ENCODE peak calls at places on chromosomes 4 and X, in six cellular contexts. K is transverse colon, Q is PC-9, H is testis, F is SK-N-SH, S is OCI-LY7. M is an unnamed sample.

GRCh38 chr4:55545681-55546632 is 752 bp downstream of the CLOCK start:
- DNase-seq in K (peak), Q (peak), H (peak), F (peak), S (peak), M (peak)

GRCh38 chrX:101117701-101118100 is 19.7 kb downstream of the CENPI start:
- DNase-seq in K (no peak), Q (no peak), H (no peak), F (no peak), S (no peak), M (no peak)

GRCh38 chr4:139735381-139736256 is 70.0 kb downstream of the MGST2 start:
- DNase-seq in K (no peak), Q (no peak), H (peak), F (peak), S (no peak), M (no peak)

GRCh38 chr4:40418430-40419230 is 83.5 kb downstream of the CHRNA9 start:
- DNase-seq in K (no peak), Q (no peak), H (no peak), F (no peak), S (no peak), M (no peak)

GRCh38 chrX:372856-373640 is 13.7 kb downstream of the PPP2R3B start:
- DNase-seq in K (no peak), Q (no peak), H (no peak), F (no peak), S (peak), M (no peak)

GRCh38 chr4:122747883-122748282 is 15.4 kb downstream of the BBS12 start:
- DNase-seq in K (no peak), Q (no peak), H (no peak), F (no peak), S (no peak), M (no peak)

GRCh38 chr4:161186750-161187149 is 977.0 kb downstream of the FSTL5 start:
- DNase-seq in K (no peak), Q (no peak), H (no peak), F (peak), S (no peak), M (no peak)

GRCh38 chrX:65575024-65575423 is 40.4 kb upstream of the LAS1L start:
- DNase-seq in K (no peak), Q (no peak), H (no peak), F (no peak), S (no peak), M (no peak)

GRCh38 chrX:105282077-105282476 is 61.6 kb upstream of the TEX13A start:
- DNase-seq in K (no peak), Q (no peak), H (no peak), F (no peak), S (no peak), M (no peak)

GRCh38 chr4:78439328-78439727 is 112.2 kb upstream of the ANXA3 start:
- DNase-seq in K (no peak), Q (no peak), H (no peak), F (no peak), S (no peak), M (no peak)

GRCh38 chrX:16186380-16187007 is 19.2 kb downstream of the MAGEB17 start:
- DNase-seq in K (no peak), Q (no peak), H (no peak), F (no peak), S (no peak), M (no peak)

GRCh38 chr4:67603310-67604028 is 44.9 kb downstream of the STAP1 start:
- DNase-seq in K (no peak), Q (no peak), H (no peak), F (no peak), S (no peak), M (no peak)

GRCh38 chrX:42023122-42023521 is 99.8 kb upstream of the CASK start:
- DNase-seq in K (no peak), Q (no peak), H (no peak), F (no peak), S (no peak), M (no peak)

GRCh38 chr4:6869944-6870343 is 39.7 kb upstream of the TBC1D14 start:
- DNase-seq in K (no peak), Q (no peak), H (no peak), F (no peak), S (no peak), M (no peak)

GRCh38 chr4:147596976-147597375 is 20.2 kb upstream of the TMEM184C start:
- DNase-seq in K (no peak), Q (peak), H (no peak), F (no peak), S (no peak), M (no peak)

GRCh38 chrX:17859609-17860178 is 1.4 kb downstream of the RAI2 start:
- DNase-seq in K (peak), Q (no peak), H (no peak), F (peak), S (no peak), M (peak)

GRCh38 chr4:17447675-17448298 is 64.1 kb downstream of the QDPR start:
- DNase-seq in K (peak), Q (no peak), H (peak), F (peak), S (peak), M (peak)

GRCh38 chrX:52574416-52575275 is 57.8 kb upstream of the XAGE1B start:
- DNase-seq in K (peak), Q (no peak), H (peak), F (peak), S (peak), M (peak)

GRCh38 chr4:148415500-148415899 is 26.7 kb downstream of the NR3C2 start:
- DNase-seq in K (no peak), Q (no peak), H (no peak), F (peak), S (peak), M (no peak)

GRCh38 chrX:49300703-49301102 is 2.7 kb upstream of the GAGE10 start:
- DNase-seq in K (no peak), Q (no peak), H (no peak), F (no peak), S (no peak), M (no peak)

GRCh38 chr4:24519649-24520048 is 64.7 kb downstream of the DHX15 start:
- DNase-seq in K (no peak), Q (no peak), H (peak), F (no peak), S (no peak), M (no peak)

GRCh38 chr4:71231073-71231752 is 107.6 kb upstream of the SLC4A4 start:
- DNase-seq in K (peak), Q (no peak), H (peak), F (no peak), S (no peak), M (no peak)

DNA sequence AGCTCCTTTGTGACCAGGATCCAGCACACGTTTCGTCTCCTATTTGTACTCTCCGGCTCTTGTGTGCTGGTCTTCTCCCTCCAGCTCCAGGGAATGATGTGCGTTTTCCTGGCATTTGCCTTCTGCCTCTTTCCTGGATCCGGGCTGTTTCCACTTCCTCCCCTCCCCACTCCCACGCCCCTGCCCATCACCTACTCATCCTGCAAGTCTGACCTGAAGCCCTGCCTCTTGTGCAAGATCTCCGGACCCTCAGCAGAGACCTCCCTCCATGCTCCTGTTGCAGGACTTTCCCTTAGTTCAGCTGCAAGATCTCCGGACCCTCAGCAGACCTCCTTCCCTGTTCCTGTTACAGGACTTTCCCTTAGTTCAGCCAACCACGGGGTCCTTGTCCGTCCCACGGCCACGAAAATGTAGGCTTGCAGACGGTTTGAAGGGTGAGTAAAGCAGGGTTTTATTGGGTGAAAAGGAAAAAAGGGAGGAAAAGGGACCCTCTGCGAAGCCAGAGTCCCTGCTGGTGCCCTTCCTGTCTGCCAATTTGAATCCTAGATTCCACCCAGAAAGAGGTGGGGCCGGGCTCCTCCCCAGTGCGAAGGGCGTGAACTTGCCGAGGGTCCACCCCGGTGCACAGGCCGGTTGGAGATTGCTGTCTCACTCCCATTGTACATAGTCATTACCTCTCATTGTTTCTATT is 74.4 kb upstream of the IRF2 start:
- DNase-seq in K (peak), Q (no peak), H (no peak), F (no peak), S (no peak), M (no peak)
- H3K4me3 ChIP-seq in K (no peak), Q (no peak), H (no peak), F (no peak), S (no peak), M (no peak)

DNA sequence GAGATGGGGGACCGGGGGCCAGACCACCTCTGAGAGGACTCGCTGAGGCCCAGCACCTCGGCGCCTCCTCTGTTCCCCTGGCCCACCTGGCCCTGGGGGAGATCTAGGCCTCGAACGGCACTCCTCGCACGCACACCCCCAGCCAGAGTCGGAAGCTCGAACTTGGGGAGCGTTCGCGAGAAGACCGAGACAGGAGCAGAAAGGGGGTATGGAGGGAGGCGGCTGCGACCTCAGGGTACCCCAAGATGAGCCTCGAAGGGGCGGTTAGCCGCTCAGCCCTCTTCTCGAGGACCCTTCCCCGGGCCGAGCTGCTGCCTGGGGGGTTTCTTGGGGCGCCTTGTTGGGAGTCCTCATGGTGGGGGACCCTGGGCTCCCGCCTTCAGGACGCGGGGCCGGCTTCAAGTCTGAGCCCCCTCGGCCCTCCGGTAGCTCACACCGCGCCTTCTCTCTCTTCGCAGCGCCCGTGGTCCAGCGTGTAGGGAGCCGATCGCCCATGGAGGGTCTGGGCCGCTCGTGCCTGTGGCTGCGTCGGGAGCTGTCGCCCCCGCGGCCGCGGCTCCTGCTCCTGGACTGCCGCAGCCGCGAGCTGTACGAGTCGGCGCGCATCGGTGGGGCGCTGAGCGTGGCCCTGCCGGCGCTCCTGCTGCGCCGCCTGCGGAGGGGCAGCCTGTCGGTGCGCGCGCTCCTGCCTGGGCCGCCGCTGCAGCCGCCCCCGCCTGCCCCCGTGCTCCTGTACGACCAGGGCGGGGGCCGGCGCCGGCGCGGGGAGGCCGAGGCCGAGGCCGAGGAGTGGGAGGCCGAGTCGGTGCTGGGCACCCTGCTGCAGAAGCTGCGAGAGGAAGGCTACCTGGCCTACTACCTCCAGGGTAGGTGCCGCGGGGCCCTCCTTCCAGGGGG is 706 bp downstream of the DUSP9 start:
- DNase-seq in K (no peak), Q (no peak), H (no peak), F (peak), S (no peak), M (no peak)
- H3K27ac ChIP-seq in K (no peak), Q (no peak), H (no peak), F (no peak), S (no peak), M (no peak)

GRCh38 chr4:1041147-1041935 is 29.9 kb downstream of the FGFRL1 start:
- DNase-seq in K (no peak), Q (peak), H (no peak), F (no peak), S (no peak), M (no peak)
- H3K4me3 ChIP-seq in K (no peak), Q (no peak), H (no peak), F (no peak), S (no peak), M (no peak)

GRCh38 chrX:4185086-4185485 is 471.6 kb upstream of the PRKX start:
- DNase-seq in K (no peak), Q (no peak), H (no peak), F (no peak), S (no peak), M (no peak)

GRCh38 chrX:4179031-4179430 is 465.6 kb upstream of the PRKX start:
- DNase-seq in K (no peak), Q (no peak), H (no peak), F (no peak), S (no peak), M (no peak)

DNA sequence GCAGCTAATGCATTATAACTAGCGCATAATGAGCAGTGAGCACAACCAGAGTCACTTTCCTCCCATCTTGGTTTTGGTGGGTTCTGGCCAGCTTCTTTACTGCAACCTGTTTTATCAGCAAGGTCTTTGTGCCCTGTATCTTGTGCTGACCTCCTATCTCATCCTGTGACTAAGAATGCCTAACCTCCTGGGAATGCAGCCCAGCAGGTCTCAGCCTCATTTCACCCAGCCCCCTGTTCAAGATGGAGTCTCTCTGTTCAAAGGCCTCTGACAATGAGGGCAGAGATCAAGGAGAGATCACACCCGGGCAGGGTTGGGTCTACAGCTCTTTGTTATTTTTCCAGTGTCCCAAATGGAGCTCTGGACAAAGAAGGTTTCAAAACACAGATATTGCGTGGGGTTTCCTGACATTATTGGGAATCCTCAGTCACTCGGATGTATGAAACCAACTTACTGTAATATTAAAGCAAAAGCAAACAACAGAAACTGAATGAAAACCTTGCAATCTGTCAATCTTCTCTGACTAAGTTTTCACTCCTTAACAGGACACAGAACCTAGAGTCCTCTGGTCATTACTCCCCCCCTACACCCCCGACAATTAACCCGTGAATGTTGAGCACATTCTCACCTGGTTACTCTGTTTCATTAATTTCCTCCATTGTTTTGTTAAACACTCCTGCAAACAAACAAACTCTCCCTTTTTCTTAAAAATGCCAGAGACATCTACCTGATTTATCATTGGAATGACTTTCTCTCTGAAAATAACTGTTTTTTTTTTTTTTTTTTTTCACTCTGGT is 468.8 kb upstream of the PRKX start:
- DNase-seq in K (no peak), Q (peak), H (no peak), F (no peak), S (no peak), M (no peak)
- H3K27ac ChIP-seq in K (no peak), Q (peak), H (no peak), F (no peak), S (no peak), M (no peak)

GRCh38 chr4:76989391-76990061 is 40.0 kb downstream of the SEPTIN11 start:
- DNase-seq in K (peak), Q (no peak), H (no peak), F (no peak), S (no peak), M (peak)
- H3K4me3 ChIP-seq in K (no peak), Q (no peak), H (no peak), F (no peak), S (no peak), M (peak)

GRCh38 chr4:88285235-88285505 is 809 bp upstream of the PPM1K start:
- DNase-seq in K (no peak), Q (no peak), H (no peak), F (no peak), S (no peak), M (no peak)

GRCh38 chr4:88284378-88285234 is at the start of gene PPM1K:
- DNase-seq in K (peak), Q (peak), H (peak), F (peak), S (peak), M (peak)

GRCh38 chr4:88283661-88284377 is 542 bp downstream of the PPM1K start:
- DNase-seq in K (peak), Q (peak), H (peak), F (peak), S (peak), M (peak)

GRCh38 chr4:88291003-88291402 is 6.6 kb upstream of the PPM1K start:
- DNase-seq in K (no peak), Q (no peak), H (no peak), F (peak), S (no peak), M (no peak)

DNA sequence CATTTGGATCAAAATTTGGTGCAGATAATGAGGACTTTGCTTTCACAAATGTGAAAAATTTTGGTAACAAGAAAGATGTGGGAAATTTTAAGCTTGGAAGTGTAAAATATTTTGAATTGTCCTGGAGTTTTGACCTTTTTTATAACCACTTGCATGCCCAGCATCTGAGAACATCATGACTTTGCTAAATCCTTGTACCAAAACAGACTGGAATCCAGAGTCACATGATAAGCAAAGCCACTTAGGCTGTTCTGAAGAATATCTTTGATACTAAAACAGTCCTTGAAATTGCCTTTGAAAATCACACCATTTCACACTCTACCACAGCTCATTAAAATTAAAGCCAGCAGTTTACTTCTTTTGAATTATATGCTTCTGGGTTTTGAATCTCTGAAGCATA is 2.5 kb upstream of the PPM1K start:
- DNase-seq in K (no peak), Q (no peak), H (no peak), F (no peak), S (no peak), M (no peak)
- H3K27ac ChIP-seq in K (no peak), Q (no peak), H (peak), F (no peak), S (no peak), M (no peak)

DNA sequence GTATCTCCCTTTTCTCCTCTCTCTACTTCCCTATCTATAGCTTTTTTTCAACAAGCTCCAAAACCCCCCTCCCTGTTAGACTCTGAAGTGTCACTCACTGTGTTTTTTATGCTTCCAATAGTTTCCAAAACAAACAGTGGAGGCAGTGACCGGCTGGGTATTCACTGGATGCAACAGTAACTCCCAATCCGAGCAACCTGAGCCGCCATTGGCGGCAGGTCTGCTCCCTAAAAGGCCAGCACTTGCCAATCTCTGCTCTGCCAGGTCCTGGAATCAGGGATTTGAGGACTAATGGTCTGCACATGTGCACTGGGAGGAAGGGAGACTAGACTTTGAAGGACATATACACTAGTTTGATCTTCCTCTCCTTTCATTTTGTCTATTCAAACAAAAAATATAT is 7.1 kb downstream of the TBX22 start:
- DNase-seq in K (no peak), Q (no peak), H (peak), F (peak), S (no peak), M (no peak)
- H3K4me3 ChIP-seq in K (no peak), Q (no peak), H (no peak), F (no peak), S (no peak), M (no peak)

GRCh38 chrX:20789103-20789502 is 522.4 kb upstream of the RPS6KA3 start:
- DNase-seq in K (no peak), Q (no peak), H (no peak), F (no peak), S (no peak), M (no peak)
- H3K27ac ChIP-seq in K (no peak), Q (no peak), H (no peak), F (no peak), S (no peak), M (no peak)